ENCODE peak calls at places on chromosomes 5 and 9, in seven cellular contexts. T, Z, W, H, I, Q and U are unnamed samples.

GRCh38 chr5:87243161-87243877 is 24.4 kb upstream of the RASA1 start:
- DNase-seq in I (peak; percentile 93), W (no peak), T (peak; percentile 88), Q (no peak), H (no peak), Z (no peak), U (peak; percentile 75)

GRCh38 chr5:31218978-31219377 is 25.5 kb downstream of the CDH6 start:
- DNase-seq in T (no peak), Q (no peak), I (no peak), W (peak; percentile 58), H (no peak), Z (no peak), U (peak; percentile 14)

GRCh38 chr5:8456846-8457186 is 587.9 kb downstream of the MTRR start:
- DNase-seq in Z (no peak), W (no peak), T (peak; percentile 3), Q (no peak), I (no peak), H (no peak), U (no peak)

GRCh38 chr5:158895573-158895972 is 204.1 kb downstream of the EBF1 start:
- DNase-seq in Q (no peak), I (peak; percentile 13), T (no peak), W (peak; percentile 27), H (no peak), Z (no peak), U (no peak)

GRCh38 chr5:154038241-154038603 is 488 bp downstream of the FAM114A2 start:
- DNase-seq in T (no peak), I (no peak), Z (no peak), Q (no peak), W (no peak), H (no peak), U (no peak)

GRCh38 chr5:177469061-177469628 is 4.3 kb downstream of the DBN1 start:
- DNase-seq in T (no peak), W (peak; percentile 96), Q (peak; percentile 81), H (no peak), I (peak; percentile 26), Z (no peak), U (peak; percentile 47)

GRCh38 chr9:127899200-127899943 is at the start of gene ST6GALNAC6:
- DNase-seq in I (peak; percentile 77), T (peak; percentile 68), Z (peak; percentile 59), H (no peak), Q (peak; percentile 56), W (peak; percentile 68), U (peak; percentile 48)

GRCh38 chr5:76787237-76787636 is 31.6 kb upstream of the F2RL1 start:
- DNase-seq in Q (no peak), T (peak; percentile 95), W (no peak), H (no peak), Z (no peak), I (peak; percentile 54), U (no peak)

GRCh38 chr5:154302181-154302580 is 111.6 kb downstream of the GALNT10 start:
- DNase-seq in I (no peak), W (no peak), T (no peak), H (no peak), Q (no peak), Z (no peak), U (no peak)

GRCh38 chr9:11457809-11458785 is 845.3 kb upstream of the PTPRD start:
- DNase-seq in T (no peak), Q (peak; percentile 59), W (peak; percentile 63), H (peak; percentile 17), Z (peak; percentile 17), I (peak; percentile 64), U (no peak)

GRCh38 chr5:177008716-177009115 is 2.1 kb upstream of the UIMC1 start:
- DNase-seq in I (peak; percentile 34), W (no peak), Z (no peak), T (no peak), H (no peak), Q (no peak), U (no peak)

GRCh38 chr5:59757442-59757841 is 136.1 kb downstream of the PDE4D start:
- DNase-seq in H (no peak), I (peak; percentile 63), T (no peak), Z (no peak), W (peak; percentile 37), Q (no peak), U (no peak)

GRCh38 chr9:97531750-97532383 is 30.4 kb downstream of the TMOD1 start:
- DNase-seq in Q (no peak), W (no peak), Z (no peak), H (no peak), I (peak; percentile 25), T (peak; percentile 7), U (no peak)

GRCh38 chr5:132830436-132831094 is at the start of gene SHROOM1:
- DNase-seq in H (no peak), T (peak; percentile 27), W (peak; percentile 69), Z (no peak), Q (peak; percentile 66), I (peak; percentile 50), U (peak; percentile 67)

GRCh38 chr9:134545213-134546211 is 96.1 kb upstream of the COL5A1 start:
- DNase-seq in T (peak; percentile 72), Z (no peak), Q (no peak), W (no peak), I (peak; percentile 95), H (no peak), U (no peak)

GRCh38 chr5:138953370-138954256 is 78.5 kb upstream of the LRRTM2 start:
- DNase-seq in Z (no peak), Q (no peak), I (peak; percentile 54), T (peak; percentile 54), H (no peak), W (no peak), U (no peak)

GRCh38 chr5:37637165-37637845 is 202.5 kb downstream of the GDNF start:
- DNase-seq in Z (no peak), H (no peak), T (peak; percentile 84), I (peak; percentile 59), W (no peak), Q (no peak), U (no peak)

GRCh38 chr9:112615584-112616271 is 102.2 kb downstream of the INIP start:
- DNase-seq in W (no peak), H (no peak), Q (no peak), I (peak; percentile 9), Z (no peak), T (peak; percentile 1), U (no peak)

GRCh38 chr5:96023518-96023917 is 61.9 kb upstream of the ELL2 start:
- DNase-seq in Q (no peak), W (peak; percentile 20), H (no peak), T (peak; percentile 69), Z (no peak), I (peak; percentile 49), U (no peak)

GRCh38 chr5:96026334-96027065 is 64.8 kb upstream of the ELL2 start:
- DNase-seq in I (peak; percentile 40), Q (no peak), Z (no peak), H (no peak), W (no peak), T (peak; percentile 78), U (peak; percentile 82)

GRCh38 chr5:96022971-96023370 is 61.3 kb upstream of the ELL2 start:
- DNase-seq in W (peak; percentile 11), H (no peak), Z (no peak), Q (no peak), I (no peak), T (no peak), U (no peak)

DNA sequence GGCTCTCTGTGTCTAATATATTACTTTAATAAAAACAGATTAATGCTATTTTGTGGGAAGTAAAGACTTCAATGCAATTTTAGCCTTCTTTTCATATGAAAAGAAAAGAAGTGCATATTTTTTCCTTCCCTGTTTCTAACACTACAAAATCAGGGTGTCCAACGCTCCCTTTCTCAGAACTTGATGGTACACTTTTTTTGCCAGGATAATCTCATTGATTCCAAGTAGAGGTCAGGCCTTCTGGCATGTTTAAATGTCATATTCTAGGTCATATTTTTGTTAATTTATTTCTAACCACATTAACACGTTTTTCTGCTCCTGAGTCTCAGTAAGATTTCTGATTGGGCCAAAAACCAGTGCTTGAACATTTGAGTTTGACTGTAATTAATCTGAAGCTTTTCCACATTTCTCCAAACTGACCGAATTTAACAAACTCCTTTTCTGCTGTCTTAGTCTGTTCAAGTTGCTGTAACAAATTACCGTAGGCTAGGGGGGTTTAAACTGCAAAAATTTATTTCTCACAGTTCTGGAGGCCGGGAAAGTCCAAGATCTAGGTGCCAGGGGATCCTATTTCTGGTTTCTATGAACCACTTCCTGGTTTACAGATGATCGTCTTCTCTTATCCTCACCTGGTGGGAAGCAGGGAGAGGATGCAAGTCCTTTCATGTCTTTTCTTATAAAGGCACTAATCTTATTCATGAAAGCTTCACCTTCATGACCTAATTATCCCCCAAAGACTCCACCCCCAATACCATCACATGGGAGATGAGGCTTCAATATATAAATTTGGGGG is 63.2 kb upstream of the ELL2 start:
- DNase-seq in Z (no peak), T (no peak), I (no peak), Q (no peak), W (no peak), H (no peak), U (no peak)
- H4K8ac ChIP-seq in Z (no peak overlapping the region), T (peak overlapping the region; percentile 64), I (no peak overlapping the region), Q (no peak overlapping the region), W (no peak overlapping the region), H (no peak overlapping the region), U (no peak overlapping the region)

DNA sequence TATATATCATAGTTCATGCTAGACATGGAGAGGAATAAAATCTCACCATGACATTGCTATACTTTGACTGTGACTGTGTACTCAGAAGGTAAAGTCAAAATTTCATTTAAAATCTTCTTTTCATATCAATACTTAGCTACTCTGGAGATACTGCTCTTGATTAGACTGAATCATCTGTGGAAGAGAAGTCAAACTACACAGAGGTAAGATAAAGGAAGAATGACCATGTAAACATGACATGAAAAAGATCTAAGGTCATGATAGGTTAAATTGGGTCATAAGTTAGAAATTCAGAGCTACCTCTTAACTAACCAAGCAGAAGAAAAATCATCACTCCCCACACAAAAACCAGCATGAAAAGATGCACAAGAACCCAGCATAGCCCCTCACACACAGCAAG is 44.8 kb upstream of the RLN1 start:
- DNase-seq in W (no peak), Z (no peak), I (no peak), H (no peak), T (no peak), Q (no peak), U (no peak)
- H4K8ac ChIP-seq in W (no peak overlapping the region), Z (no peak overlapping the region), I (no peak overlapping the region), H (no peak overlapping the region), T (no peak overlapping the region), Q (no peak overlapping the region), U (no peak overlapping the region)

GRCh38 chr5:142192296-142192695 is 83.7 kb downstream of the NDFIP1 start:
- DNase-seq in T (no peak), I (no peak), Z (no peak), H (no peak), W (no peak), Q (no peak), U (no peak)
- H4K8ac ChIP-seq in T (peak overlapping the region; percentile 92), I (no peak overlapping the region), Z (no peak overlapping the region), H (no peak overlapping the region), W (no peak overlapping the region), Q (no peak overlapping the region), U (no peak overlapping the region)

DNA sequence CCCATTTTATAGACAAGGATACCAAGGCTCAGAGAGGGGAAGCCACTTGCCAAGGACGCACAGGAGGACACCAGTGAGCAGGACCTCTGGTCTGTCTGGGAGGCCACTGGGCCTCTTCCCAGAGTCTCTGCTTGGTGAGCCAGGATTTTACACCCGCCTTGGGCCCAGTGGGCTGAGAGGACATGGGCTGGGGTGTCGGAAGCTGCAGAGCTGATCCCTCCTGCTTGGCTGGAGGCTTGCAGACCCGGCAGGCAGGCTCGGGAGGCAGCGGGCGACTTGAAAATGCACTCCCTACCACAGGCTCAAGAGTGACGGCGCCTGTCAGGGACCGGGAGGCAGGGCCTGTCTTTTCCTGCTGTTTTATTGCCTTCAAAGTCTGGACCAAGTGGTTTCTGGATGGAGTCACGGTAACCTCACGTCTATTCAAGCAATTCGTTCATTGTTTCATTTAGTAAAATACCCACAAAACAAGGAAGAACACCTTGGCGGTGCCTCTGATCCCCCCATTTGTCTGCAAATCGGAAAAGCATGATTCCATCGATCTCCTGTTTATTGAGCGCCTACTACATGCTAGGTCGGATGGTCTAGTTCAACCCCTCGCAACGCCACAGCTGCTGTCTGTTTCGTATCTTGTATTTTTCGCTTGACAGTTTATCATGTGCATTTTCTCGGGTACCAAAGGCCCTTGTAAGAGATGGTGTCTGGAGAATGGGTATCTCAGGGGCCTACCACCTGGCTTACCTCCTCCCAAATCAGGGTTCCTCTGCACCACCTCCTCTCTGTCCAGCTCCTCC is 108.1 kb upstream of the IER5L start:
- DNase-seq in T (no peak), W (no peak), Z (no peak), H (no peak), Q (no peak), I (no peak), U (no peak)
- H4K8ac ChIP-seq in T (no peak overlapping the region), W (no peak overlapping the region), Z (no peak overlapping the region), H (no peak overlapping the region), Q (no peak overlapping the region), I (no peak overlapping the region), U (no peak overlapping the region)